ENCODE peak calls at places on chromosomes 4 and X, in ten cellular contexts. Y is right lobe of liver, O is lower leg skin, I is esophagus squamous epithelium, N is uterus, V is body of pancreas, J is tibial nerve, F is NB4, G is vagina, M is HCT116. P is an unnamed sample.

GRCh38 chr4:56215138-56215793 is 172.0 kb downstream of the AASDH start:
- DNase-seq in I (no peak), O (no peak), N (no peak), J (no peak), G (no peak), M (no peak), Y (no peak), V (no peak), F (no peak), P (no peak)

GRCh38 chrX:57211906-57212305 is 74.6 kb upstream of the FAAH2 start:
- DNase-seq in F (no peak), J (no peak), Y (no peak), O (no peak), I (no peak), N (no peak), G (no peak), M (no peak), V (no peak), P (no peak)

GRCh38 chr4:68299492-68300457 is 50.1 kb downstream of the YTHDC1 start:
- DNase-seq in N (no peak), V (no peak), J (no peak), G (no peak), M (no peak), F (no peak), I (no peak), Y (no peak), O (no peak), P (no peak)

GRCh38 chr4:82076809-82077208 is 297.0 kb downstream of the HNRNPD start:
- DNase-seq in F (no peak), J (no peak), M (no peak), Y (no peak), N (no peak), G (no peak), V (no peak), I (no peak), O (no peak), P (no peak)

GRCh38 chr4:113682730-113683129 is 78.8 kb downstream of the CAMK2D start:
- DNase-seq in N (no peak), I (no peak), M (no peak), F (no peak), G (no peak), J (no peak), Y (no peak), O (no peak), V (no peak), P (no peak)

GRCh38 chrX:14496674-14497073 is 32.7 kb upstream of the GLRA2 start:
- DNase-seq in J (no peak), O (no peak), F (no peak), G (no peak), Y (no peak), I (no peak), M (no peak), N (no peak), V (no peak), P (no peak)

GRCh38 chrX:19017271-19017670 is 33.4 kb upstream of the PHKA2 start:
- DNase-seq in I (no peak), F (peak), N (no peak), V (no peak), J (no peak), O (no peak), M (no peak), Y (no peak), G (no peak), P (no peak)

GRCh38 chr4:84856468-84856867 is 110.0 kb downstream of the WDFY3 start:
- DNase-seq in N (no peak), I (no peak), G (no peak), F (no peak), Y (no peak), M (no peak), J (no peak), V (no peak), O (no peak), P (no peak)

GRCh38 chr4:54395013-54395527 is 166.0 kb downstream of the PDGFRA start:
- DNase-seq in I (no peak), M (no peak), F (no peak), J (no peak), G (no peak), Y (no peak), N (no peak), V (no peak), O (no peak), P (no peak)

GRCh38 chr4:127498366-127498765 is 134.4 kb upstream of the INTU start:
- DNase-seq in G (no peak), V (no peak), F (no peak), J (no peak), M (no peak), N (no peak), O (no peak), Y (no peak), I (no peak), P (no peak)

GRCh38 chr4:1775731-1776500 is 17.2 kb upstream of the FGFR3 start:
- DNase-seq in M (no peak), Y (no peak), I (no peak), V (no peak), N (no peak), O (no peak), G (no peak), J (no peak), F (peak), P (no peak)

GRCh38 chrX:7263330-7263729 is 115.4 kb upstream of the PUDP start:
- DNase-seq in O (no peak), J (no peak), I (no peak), V (no peak), N (no peak), G (no peak), F (no peak), Y (no peak), M (no peak), P (no peak)

GRCh38 chrX:29478336-29479069 is 736.9 kb upstream of the MAGEB2 start:
- DNase-seq in N (no peak), M (peak), J (no peak), Y (no peak), F (peak), I (no peak), O (no peak), V (peak), G (no peak), P (no peak)

GRCh38 chr4:44674471-44674870 is 3.7 kb upstream of the GUF1 start:
- DNase-seq in V (no peak), O (no peak), M (no peak), I (no peak), J (no peak), Y (no peak), F (peak), G (no peak), N (no peak), P (no peak)

GRCh38 chrX:153200462-153200861 is 21.4 kb downstream of the MAGEA1 start:
- DNase-seq in J (no peak), V (no peak), F (no peak), M (no peak), I (no peak), N (no peak), Y (no peak), G (no peak), O (no peak), P (no peak)

GRCh38 chr4:27018076-27018475 is 157.4 kb downstream of the STIM2 start:
- DNase-seq in I (no peak), M (no peak), N (no peak), G (no peak), J (no peak), Y (no peak), V (no peak), F (no peak), O (no peak), P (no peak)

GRCh38 chr4:53914313-53915016 is 149.9 kb downstream of the CHIC2 start:
- DNase-seq in M (no peak), V (no peak), N (no peak), F (peak), G (no peak), O (no peak), I (no peak), Y (no peak), J (no peak), P (no peak)

GRCh38 chr4:21954406-21954805 is 5.8 kb upstream of the KCNIP4 start:
- DNase-seq in V (no peak), J (no peak), I (no peak), N (no peak), G (no peak), M (no peak), F (no peak), O (no peak), Y (no peak), P (no peak)

GRCh38 chr4:121696140-121696640 is 590 bp downstream of the ANXA5 start:
- DNase-seq in I (peak), V (peak), N (peak), Y (peak), F (peak), M (no peak), G (no peak), O (peak), J (peak), P (peak)

GRCh38 chrX:129831486-129831885 is 12.2 kb downstream of the ZDHHC9 start:
- DNase-seq in Y (no peak), J (peak), G (no peak), I (no peak), N (no peak), M (no peak), F (no peak), O (peak), V (no peak), P (no peak)

GRCh38 chrX:76802698-76803097 is 375.2 kb downstream of the MAGEE1 start:
- DNase-seq in G (no peak), O (no peak), I (no peak), Y (no peak), N (no peak), M (no peak), V (no peak), F (peak), J (no peak), P (no peak)
- TF ChIP-seq POLR2A in G (no peak), O (no peak), I (no peak), Y (no peak), N (no peak), M (no peak), V (no peak), F (no peak), J (no peak), P (no peak)

DNA sequence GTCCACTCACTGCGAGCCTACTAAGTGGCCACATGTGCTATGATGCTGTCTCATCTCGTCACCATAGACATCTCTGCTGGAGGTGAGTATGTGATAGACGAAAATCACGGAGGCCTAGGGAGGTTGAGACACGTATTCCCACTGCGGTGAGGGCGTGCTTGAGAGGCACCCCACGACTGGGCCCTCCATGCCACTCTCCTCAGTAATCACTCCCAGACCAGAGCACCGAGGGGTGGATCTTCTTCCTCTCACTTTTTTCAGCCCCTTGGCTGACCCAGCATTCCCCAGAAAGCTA is 29.0 kb downstream of the AFAP1 start:
- DNase-seq in N (no peak), V (no peak), G (no peak), M (no peak), Y (no peak), F (no peak), O (no peak), J (no peak), I (no peak), P (no peak)
- H3K4me3 ChIP-seq in N (no peak), V (no peak), G (peak), M (no peak), Y (no peak), F (no peak), O (no peak), J (peak), I (no peak), P (no peak)

GRCh38 chr4:139790291-139790690 is 124.7 kb downstream of the MGST2 start:
- DNase-seq in Y (no peak), I (no peak), O (no peak), J (no peak), V (no peak), F (no peak), G (no peak), M (no peak), N (no peak), P (no peak)

GRCh38 chr4:139794158-139794954 is 128.7 kb downstream of the MGST2 start:
- DNase-seq in O (peak), J (no peak), I (no peak), M (no peak), F (no peak), V (no peak), N (no peak), G (no peak), Y (no peak), P (no peak)

GRCh38 chr4:139789096-139789495 is 123.5 kb downstream of the MGST2 start:
- DNase-seq in M (no peak), N (no peak), J (no peak), I (no peak), G (no peak), V (no peak), O (no peak), F (peak), Y (no peak), P (no peak)

GRCh38 chr4:139795476-139795875 is 129.9 kb downstream of the MGST2 start:
- DNase-seq in J (no peak), Y (no peak), O (no peak), F (no peak), G (no peak), N (no peak), M (no peak), I (no peak), V (no peak), P (no peak)

DNA sequence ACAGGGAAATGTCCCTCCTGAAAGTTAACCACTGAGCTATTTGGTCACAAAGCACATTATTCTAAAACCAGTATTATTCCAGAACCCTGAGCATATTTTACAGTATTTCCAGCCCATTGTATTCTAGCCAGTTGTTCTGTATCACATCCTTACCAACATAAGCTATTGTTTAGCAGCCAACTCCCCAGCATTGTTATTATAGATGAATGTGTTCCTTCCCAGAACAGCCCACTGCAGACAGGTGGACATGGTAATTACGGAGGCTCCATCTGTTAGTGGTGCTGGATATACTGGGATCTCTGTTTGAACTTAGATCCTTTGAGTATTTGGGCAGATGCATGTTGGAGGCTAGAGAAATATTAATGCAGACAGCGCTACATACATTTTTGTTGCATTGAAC is 126.1 kb downstream of the MGST2 start:
- DNase-seq in N (no peak), G (no peak), Y (no peak), V (no peak), I (no peak), J (no peak), M (no peak), F (no peak), O (no peak), P (no peak)
- TF ChIP-seq POLR2A in N (no peak), G (no peak), Y (no peak), V (no peak), I (no peak), J (no peak), M (no peak), F (no peak), O (no peak), P (no peak)

GRCh38 chrX:48831909-48832291 is 3.5 kb downstream of the PCSK1N start:
- DNase-seq in Y (no peak), I (no peak), J (no peak), F (no peak), N (no peak), G (no peak), O (no peak), M (no peak), V (no peak), P (no peak)
- H3K4me3 ChIP-seq in Y (no peak), I (no peak), J (no peak), F (no peak), N (no peak), G (no peak), O (no peak), M (no peak), V (no peak), P (no peak)

DNA sequence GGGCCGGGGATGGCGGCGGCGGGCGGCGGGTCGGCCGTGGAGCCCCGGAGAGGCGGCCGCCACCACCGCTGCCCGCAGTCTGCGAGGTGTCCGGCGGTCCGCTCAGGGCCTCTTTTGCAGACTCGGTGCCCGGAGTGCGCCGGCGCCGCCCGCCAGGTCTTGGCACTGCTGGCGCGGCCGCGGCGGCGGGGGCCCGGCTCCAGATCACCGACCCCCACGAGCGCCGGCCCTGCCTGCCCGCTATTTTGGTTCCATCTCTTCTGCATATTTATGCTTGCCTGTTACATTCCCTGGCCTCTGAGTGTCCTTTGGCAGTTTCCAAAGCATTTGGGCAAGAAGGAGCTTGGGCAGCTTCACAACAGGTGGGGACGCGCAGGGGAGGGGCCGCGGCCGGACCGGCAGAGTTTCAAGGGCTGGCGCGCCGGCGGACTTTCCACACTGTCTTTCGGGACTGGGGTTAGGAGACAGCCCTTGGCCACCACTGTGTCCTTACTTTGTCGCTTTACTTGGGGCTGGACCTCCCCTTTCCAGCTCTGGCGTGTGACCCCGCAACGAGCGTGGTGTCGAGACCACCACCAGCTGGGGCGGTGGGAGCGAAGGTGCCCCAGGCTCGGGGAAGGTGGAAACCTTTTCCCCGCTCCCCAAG is 668 bp upstream of the TAPT1 start:
- DNase-seq in O (peak), Y (peak), F (peak), V (peak), I (no peak), G (no peak), J (peak), N (peak), M (no peak), P (peak)
- TF ChIP-seq POLR2A in O (no peak), Y (no peak), F (no peak), V (peak), I (no peak), G (no peak), J (no peak), N (no peak), M (no peak), P (peak)

DNA sequence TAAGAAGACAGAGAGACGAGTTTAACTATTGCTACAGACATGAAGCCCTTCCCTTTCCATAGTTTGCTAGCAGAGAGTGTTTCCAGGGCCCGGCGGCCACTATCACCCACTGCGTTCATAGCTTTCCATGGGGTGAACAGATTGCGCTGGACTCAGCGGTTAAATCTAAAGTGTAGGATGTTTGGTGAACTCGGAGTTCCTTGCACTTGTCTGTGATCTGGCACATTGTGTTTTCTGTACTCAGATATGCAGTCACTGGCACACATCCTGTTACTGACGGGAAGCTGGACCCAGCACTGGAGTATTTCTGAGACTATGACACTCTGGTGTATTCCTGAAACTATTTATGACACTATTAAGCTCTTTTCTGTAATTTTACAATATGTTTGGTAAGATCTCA is 13.9 kb downstream of the CD99 start:
- DNase-seq in O (no peak), F (no peak), G (no peak), Y (no peak), I (no peak), J (no peak), N (no peak), M (no peak), V (peak), P (peak)
- H3K4me3 ChIP-seq in O (no peak), F (no peak), G (no peak), Y (no peak), I (no peak), J (no peak), N (no peak), M (no peak), V (no peak), P (no peak)

DNA sequence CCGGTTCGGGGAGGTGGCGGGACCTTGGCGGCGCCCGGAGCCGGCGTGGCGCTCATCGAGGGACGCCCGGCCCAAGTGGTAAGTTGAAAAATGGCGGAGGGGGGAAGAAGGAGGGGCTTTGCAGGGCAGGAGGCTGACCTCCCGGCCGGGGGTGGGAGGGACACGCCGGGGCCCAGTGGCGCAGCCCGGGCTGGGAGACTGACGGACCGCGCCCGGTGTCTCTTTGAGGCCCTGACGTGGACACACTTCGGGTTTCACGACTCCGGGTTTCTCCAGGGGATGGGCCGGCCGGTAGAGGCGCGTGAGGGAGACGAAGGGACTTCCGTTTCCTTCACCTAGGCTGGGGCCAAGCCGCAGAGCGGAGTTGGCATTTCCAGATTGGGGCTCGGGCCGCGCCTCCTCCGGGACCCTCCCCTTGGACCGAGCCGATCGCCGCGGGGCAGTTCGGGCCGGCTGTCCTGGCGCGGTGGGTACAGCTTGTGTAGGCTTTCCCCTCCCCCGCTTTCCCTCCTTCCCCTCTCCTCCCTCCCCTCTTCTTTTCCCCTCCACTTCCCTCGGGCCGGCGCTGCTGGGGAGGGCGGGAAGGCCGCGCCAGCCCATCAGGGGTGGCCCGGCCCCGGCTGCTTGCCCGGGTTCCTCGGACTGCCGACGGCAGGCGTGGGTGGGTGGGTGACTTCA is at the start of gene XIAP:
- DNase-seq in F (peak), G (peak), Y (peak), V (peak), J (peak), I (peak), M (peak), N (peak), O (peak), P (peak)
- TF ChIP-seq POLR2A in F (no peak), G (no peak), Y (peak), V (peak), J (peak), I (no peak), M (no peak), N (no peak), O (no peak), P (peak)

DNA sequence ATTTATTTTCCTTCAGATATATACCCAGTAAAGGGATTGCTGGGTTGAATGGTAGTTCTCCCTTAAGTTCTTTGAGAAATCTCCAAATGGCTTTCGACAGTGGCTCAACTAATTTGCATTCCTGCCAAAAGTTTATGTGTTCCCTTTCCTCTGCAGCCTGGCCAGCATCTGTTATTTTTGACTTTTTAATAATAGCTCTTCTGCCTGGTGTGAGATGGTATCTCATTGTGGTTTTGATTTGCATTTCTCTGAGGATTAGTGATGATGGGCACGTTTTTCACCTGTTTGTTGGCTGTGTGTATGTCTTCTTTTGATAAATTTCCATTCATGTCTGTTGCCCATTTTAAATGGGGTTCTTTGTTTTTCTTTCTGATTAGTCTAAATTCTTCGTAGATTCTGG is 375.2 kb downstream of the UBE2NL start:
- DNase-seq in N (no peak), O (no peak), V (no peak), I (no peak), F (no peak), J (no peak), M (no peak), G (no peak), Y (no peak), P (no peak)
- H3K4me3 ChIP-seq in N (no peak), O (no peak), V (no peak), I (no peak), F (no peak), J (no peak), M (no peak), G (no peak), Y (no peak), P (no peak)

GRCh38 chrX:54182864-54183613 is at the start of gene FAM120C:
- DNase-seq in F (peak), V (peak), O (peak), Y (peak), M (peak), G (peak), I (peak), J (peak), N (peak), P (peak)
- TF ChIP-seq POLR2A in F (peak), V (peak), O (no peak), Y (peak), M (no peak), G (no peak), I (no peak), J (no peak), N (no peak), P (no peak)

P was measured in prostate gland.